ENCODE peak calls at places on chromosomes 13 and 19, in four cellular contexts. S, X, A and U are unnamed samples.

GRCh38 chr13:95588721-95589120 is 36.2 kb downstream of the CLDN10 start:
- DNase-seq in X (peak; percentile 59), A (no peak), S (no peak), U (no peak)

GRCh38 chr13:49774376-49775005 is 18.0 kb downstream of the KPNA3 start:
- DNase-seq in A (no peak), X (no peak), S (no peak), U (no peak)

GRCh38 chr13:96020155-96020575 is 33.0 kb downstream of the UGGT2 start:
- DNase-seq in S (peak; percentile 84), X (peak; percentile 88), A (no peak), U (no peak)

GRCh38 chr13:73939603-73940002 is 194.6 kb downstream of the KLF12 start:
- DNase-seq in S (no peak), X (no peak), A (no peak), U (no peak)

GRCh38 chr19:45817725-45818301 is 2.7 kb upstream of the RSPH6A start:
- DNase-seq in A (no peak), X (no peak), S (no peak), U (no peak)

GRCh38 chr13:92137519-92137918 is 739.1 kb downstream of the GPC5 start:
- DNase-seq in A (no peak), S (peak; percentile 30), X (peak; percentile 67), U (no peak)

GRCh38 chr19:2610637-2611482 is 91.6 kb downstream of the GNG7 start:
- DNase-seq in A (peak; percentile 96), S (peak; percentile 95), X (peak; percentile 96), U (peak; percentile 60)

GRCh38 chr13:113001251-113002140 is 32.5 kb downstream of the MCF2L start:
- DNase-seq in A (peak; percentile 66), S (peak; percentile 17), X (peak; percentile 8), U (no peak)

GRCh38 chr13:95296326-95296939 is 4.8 kb downstream of the ABCC4 start:
- DNase-seq in S (peak; percentile 34), X (peak; percentile 39), A (peak; percentile 41), U (no peak)

GRCh38 chr19:12727745-12728433 is 4.2 kb upstream of the TNPO2 start:
- DNase-seq in A (no peak), X (no peak), S (no peak), U (no peak)

GRCh38 chr13:97460853-97461252 is 26.9 kb downstream of the RAP2A start:
- DNase-seq in X (no peak), S (no peak), A (no peak), U (no peak)

GRCh38 chr13:75458696-75459422 is 23.1 kb downstream of the TBC1D4 start:
- DNase-seq in A (peak; percentile 81), S (peak; percentile 24), X (no peak), U (no peak)

GRCh38 chr13:41075034-41075433 is 13.7 kb downstream of the WBP4 start:
- DNase-seq in S (peak; percentile 63), A (no peak), X (peak; percentile 67), U (no peak)

GRCh38 chr13:35475960-35476943 is at the start of gene MAB21L1:
- DNase-seq in S (peak; percentile 35), A (no peak), X (peak; percentile 21), U (no peak)

GRCh38 chr19:17488593-17489391 is 18.5 kb downstream of the SLC27A1 start:
- DNase-seq in A (peak; percentile 69), S (no peak), X (peak; percentile 34), U (no peak)

GRCh38 chr13:20118268-20119140 is 42.3 kb downstream of the GJA3 start:
- DNase-seq in A (peak; percentile 71), X (peak; percentile 32), S (peak; percentile 53), U (no peak)

GRCh38 chr13:46721054-46721453 is 75.9 kb downstream of the ESD start:
- DNase-seq in A (peak; percentile 37), S (peak; percentile 65), X (peak; percentile 68), U (no peak)

GRCh38 chr19:51440846-51441409 is 17.3 kb downstream of the SIGLEC8 start:
- DNase-seq in A (no peak), S (no peak), X (no peak), U (no peak)

GRCh38 chr19:750640-751423 is at the start of gene MISP:
- DNase-seq in X (no peak), A (no peak), S (no peak), U (no peak)

GRCh38 chr13:46489586-46490023 is 63.4 kb upstream of the LRCH1 start:
- DNase-seq in X (peak; percentile 82), A (no peak), S (peak; percentile 83), U (peak; percentile 78)

GRCh38 chr13:107817652-107818287 is 397.6 kb downstream of the LIG4 start:
- DNase-seq in X (no peak), S (no peak), A (no peak), U (no peak)

GRCh38 chr19:4911314-4911713 is 2.0 kb downstream of the UHRF1 start:
- DNase-seq in S (no peak), A (no peak), X (no peak), U (peak; percentile 9)

GRCh38 chr13:23984541-23984940 is 87.2 kb upstream of the C1QTNF9B start:
- DNase-seq in A (no peak), S (no peak), X (no peak), U (no peak)